ENCODE peak calls at places on chromosomes 13 and 19, in five cellular contexts. P, R, G, S and C are unnamed samples.
A peak's percentile ranks its signal among the peaks of the same experiment; 100 is the strongest.

GRCh38 chr13:112097770-112098169 is 30.8 kb downstream of the SOX1 start:
- DNase-seq in G (no peak), R (no peak), S (no peak), P (no peak), C (no peak)

GRCh38 chr19:45637890-45638667 is 1.1 kb downstream of the EML2 start:
- DNase-seq in P (peak; percentile 65), S (no peak), G (peak; percentile 41), R (peak; percentile 80), C (peak; percentile 63)

GRCh38 chr13:41059466-41059865 is 1.8 kb upstream of the WBP4 start:
- DNase-seq in P (peak; percentile 18), G (no peak), S (no peak), R (peak; percentile 16), C (no peak)

GRCh38 chr13:21541980-21542379 is 62.0 kb downstream of the MICU2 start:
- DNase-seq in G (no peak), R (no peak), S (no peak), P (no peak), C (no peak)

GRCh38 chr19:7006305-7006704 is 14.9 kb downstream of the MBD3L2B start:
- DNase-seq in R (no peak), P (no peak), S (no peak), G (no peak), C (no peak)

GRCh38 chr13:111630411-111630810 is 310.0 kb downstream of the TEX29 start:
- DNase-seq in R (no peak), P (no peak), S (no peak), G (no peak), C (no peak)

GRCh38 chr13:104008075-104008474 is 941.9 kb upstream of the SLC10A2 start:
- DNase-seq in P (no peak), S (no peak), R (no peak), G (no peak), C (no peak)

GRCh38 chr19:900302-901111 is 7.2 kb downstream of the RNU6-9 start:
- DNase-seq in R (no peak), P (no peak), G (no peak), S (no peak), C (no peak)

GRCh38 chr13:78589206-78589605 is 14.1 kb downstream of the POU4F1 start:
- DNase-seq in R (peak; percentile 26), G (no peak), S (peak; percentile 51), P (peak; percentile 21), C (no peak)

GRCh38 chr19:45137179-45137761 is 23.5 kb downstream of the NKPD1 start:
- DNase-seq in G (no peak), S (no peak), P (peak; percentile 41), R (no peak), C (peak; percentile 55)

GRCh38 chr19:46016426-46017094 is 6.3 kb downstream of the PGLYRP1 start:
- DNase-seq in R (peak; percentile 76), G (peak; percentile 69), S (peak; percentile 84), P (peak; percentile 59), C (peak; percentile 87)

GRCh38 chr19:55418185-55418584 is 10.6 kb upstream of the UBE2S start:
- DNase-seq in R (peak; percentile 69), S (peak; percentile 61), P (peak; percentile 83), G (peak; percentile 48), C (peak; percentile 64)

GRCh38 chr19:34184880-34185491 is 12.7 kb downstream of the LSM14A start:
- DNase-seq in G (no peak), S (no peak), P (no peak), R (no peak), C (no peak)

GRCh38 chr19:34662919-34663318 is 14.0 kb downstream of the SCGB2B2 start:
- DNase-seq in R (peak; percentile 14), G (no peak), P (no peak), S (no peak), C (no peak)

GRCh38 chr19:5036733-5037681 is 68.1 kb downstream of the KDM4B start:
- DNase-seq in G (no peak), R (peak; percentile 59), P (peak; percentile 85), S (peak; percentile 57), C (no peak)

GRCh38 chr13:35856084-35856483 is 275.1 kb downstream of the DCLK1 start:
- DNase-seq in P (no peak), S (no peak), R (no peak), G (no peak), C (no peak)

GRCh38 chr13:112181336-112182051 is 114.5 kb downstream of the SOX1 start:
- DNase-seq in R (no peak), P (no peak), G (no peak), S (peak; percentile 32), C (no peak)

GRCh38 chr13:33904431-33904830 is 86.5 kb downstream of the RFC3 start:
- DNase-seq in S (no peak), P (no peak), R (no peak), G (no peak), C (no peak)

GRCh38 chr13:36673838-36674326 is at the start of gene SERTM1:
- DNase-seq in S (no peak), P (peak; percentile 59), R (peak; percentile 27), G (no peak), C (no peak)

GRCh38 chr13:107210216-107211010 is 642.5 kb upstream of the ARGLU1 start:
- DNase-seq in S (no peak), G (no peak), R (no peak), P (peak; percentile 23), C (no peak)

GRCh38 chr13:42821437-42821836 is 40.1 kb downstream of the FAM216B start:
- DNase-seq in P (peak; percentile 75), R (no peak), S (no peak), G (no peak), C (no peak)

GRCh38 chr19:47190167-47190727 is 40.8 kb downstream of the BBC3 start:
- DNase-seq in R (peak; percentile 33), G (peak; percentile 38), S (peak; percentile 54), P (peak; percentile 89), C (peak; percentile 79)

GRCh38 chr19:281156-281853 is 9.9 kb downstream of the PLPP2 start:
- DNase-seq in P (no peak), G (no peak), S (no peak), R (no peak), C (no peak)

GRCh38 chr13:114071991-114072390 is 60.4 kb downstream of the RASA3 start:
- DNase-seq in G (no peak), R (no peak), S (peak; percentile 37), P (no peak), C (no peak)

GRCh38 chr19:10334340-10335148 is 1.2 kb upstream of the RAVER1 start:
- DNase-seq in S (peak; percentile 99), G (peak; percentile 94), P (peak; percentile 94), R (peak; percentile 90), C (peak; percentile 97)

GRCh38 chr13:111247552-111247951 is 72.9 kb upstream of the TEX29 start:
- DNase-seq in R (no peak), G (peak; percentile 88), P (no peak), S (peak; percentile 60), C (peak; percentile 13)

GRCh38 chr19:14182481-14182880 is 23.5 kb downstream of the ADGRL1 start:
- DNase-seq in G (no peak), P (no peak), S (no peak), R (no peak), C (no peak)

GRCh38 chr19:3335431-3336350 is 30.7 kb upstream of the NFIC start:
- DNase-seq in P (peak; percentile 41), G (no peak), S (peak; percentile 86), R (no peak), C (peak; percentile 74)

GRCh38 chr19:3336680-3337523 is 29.5 kb upstream of the NFIC start:
- DNase-seq in R (no peak), S (peak; percentile 97), P (peak; percentile 49), G (peak; percentile 98), C (peak; percentile 94)

GRCh38 chr19:3336351-3336679 is 30.1 kb upstream of the NFIC start:
- DNase-seq in S (no peak), P (no peak), R (no peak), G (no peak), C (no peak)

GRCh38 chr19:3340340-3340739 is 26.0 kb upstream of the NFIC start:
- DNase-seq in G (no peak), R (no peak), P (no peak), S (no peak), C (no peak)

DNA sequence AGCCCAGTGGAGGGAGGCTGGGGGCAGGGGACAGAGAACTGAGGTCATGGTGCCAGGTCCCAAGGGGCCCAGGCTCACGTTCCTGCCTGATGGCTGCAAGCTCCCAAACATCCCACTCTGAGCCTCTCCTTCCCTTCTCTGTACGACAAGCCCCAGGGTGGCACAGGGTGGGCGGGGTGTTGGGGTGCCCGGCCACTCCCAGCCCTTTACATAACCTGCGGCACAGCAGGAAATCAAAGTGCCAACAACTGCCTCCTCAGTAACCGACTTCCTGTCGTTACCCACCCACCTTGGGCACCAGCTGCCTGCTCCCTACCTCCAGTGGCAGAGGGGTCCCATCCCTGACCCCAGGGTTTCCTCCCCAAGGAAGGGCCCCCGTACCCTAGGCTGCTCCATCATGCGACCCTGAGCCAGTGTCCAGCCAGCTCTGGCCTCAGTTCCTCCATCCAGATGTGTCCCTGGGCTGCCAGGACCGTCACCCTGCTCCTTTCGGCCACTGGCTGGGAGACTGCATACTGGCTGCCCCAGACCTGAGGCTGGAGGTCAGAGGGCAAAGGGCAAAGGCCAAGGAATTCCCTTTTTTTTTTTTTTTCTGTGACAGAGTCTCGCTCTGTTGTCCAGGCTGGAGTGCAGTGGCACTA is 27.7 kb upstream of the NFIC start:
- DNase-seq in R (no peak), S (peak; percentile 82), G (peak; percentile 49), P (no peak), C (peak; percentile 89)
- H3K4me1 ChIP-seq in R (peaks cover 23% of the 10 kb centered on the region), S (peaks cover 61% of the 10 kb centered on the region), G (peaks cover 36% of the 10 kb centered on the region), P (peaks cover 29% of the 10 kb centered on the region), C (peaks cover 54% of the 10 kb centered on the region)

GRCh38 chr19:39737351-39737750 is 478 bp downstream of the CLC start:
- DNase-seq in G (no peak), S (no peak), P (no peak), R (no peak), C (no peak)
- TF ChIP-seq CTCF in G (no peak), S (no peak), P (no peak), R (no peak), C (no peak)

GRCh38 chr19:43562698-43563241 is 12.6 kb downstream of the XRCC1 start:
- DNase-seq in S (peak; percentile 63), P (peak; percentile 92), G (no peak), R (peak; percentile 75), C (peak; percentile 73)

GRCh38 chr19:43563816-43564215 is 11.5 kb downstream of the XRCC1 start:
- DNase-seq in R (no peak), S (no peak), G (no peak), P (no peak), C (no peak)

GRCh38 chr19:43561144-43561970 is 14.0 kb downstream of the XRCC1 start:
- DNase-seq in G (no peak), P (no peak), R (no peak), S (no peak), C (no peak)

GRCh38 chr19:43560687-43561086 is 14.6 kb downstream of the XRCC1 start:
- DNase-seq in S (no peak), R (no peak), G (no peak), P (no peak), C (no peak)

DNA sequence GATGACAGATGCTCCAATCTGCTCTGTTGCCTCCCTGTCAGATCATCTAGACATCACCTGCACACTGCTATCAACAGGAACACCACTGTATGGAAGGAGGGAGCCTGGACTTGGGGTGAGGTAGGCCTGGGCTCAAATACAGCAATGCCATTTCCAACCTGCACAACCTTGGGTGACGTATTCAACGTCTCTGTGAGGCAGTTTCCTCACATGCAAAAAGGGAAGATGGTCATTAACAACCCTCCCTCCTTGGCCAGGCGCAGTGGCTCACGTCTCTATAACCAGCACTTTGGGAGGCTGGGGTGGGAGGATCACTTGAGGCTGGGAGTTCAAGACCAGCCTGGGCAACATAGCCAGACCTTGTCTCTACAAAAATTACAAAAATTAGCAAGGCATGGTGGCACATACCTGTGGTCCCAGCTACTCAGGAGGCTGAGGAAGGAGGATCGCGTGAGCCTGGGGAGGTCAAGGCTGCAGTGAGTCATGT is 13.1 kb downstream of the XRCC1 start:
- DNase-seq in S (no peak), G (no peak), P (no peak), R (no peak), C (no peak)
- H3K4me1 ChIP-seq in S (no peaks in the 10 kb centered on the region), G (no peaks in the 10 kb centered on the region), P (peaks cover 12% of the 10 kb centered on the region), R (peaks cover 12% of the 10 kb centered on the region), C (no peaks in the 10 kb centered on the region)

GRCh38 chr19:50255115-50255514 is 51.7 kb downstream of the MYH14 start:
- DNase-seq in R (no peak), S (no peak), G (no peak), P (no peak), C (no peak)
- TF ChIP-seq CTCF in R (no peak), S (no peak), G (no peak), P (no peak), C (no peak)